ENCODE peak calls at places on chromosomes 12 and 14, in nine cellular contexts. One of them, this sample, is unnamed.

GRCh38 chr12:69161835-69162234 is 77.5 kb upstream of the CPSF6 start:
- DNase-seq in skeletal muscle cell: no peak
- DNase-seq in H1: no peak
- DNase-seq in GM12891: peak; percentile 39
- DNase-seq in NB4: no peak
- DNase-seq in cardiac muscle cell: no peak
- DNase-seq in activated T-helper 1 cell treated with anti-CD3 and anti-CD28 coated beads, Interleukin-12 subunit alpha, Interleukin-12 subunit beta, Interleukin-2, Interleukin-4 antibody, amounts not matched to agents 30 ng/mL and 10 ng/mL and 1 ng/mL, durations not matched to agents 14 hours and 24 hours and 36 hours: peak; percentile 14
- DNase-seq in EH: peak; percentile 10
- DNase-seq in NCI-H1048: no peak
- DNase-seq in this sample: no peak

GRCh38 chr12:643478-644292 is 19.6 kb downstream of the NINJ2 start:
- DNase-seq in GM12891: no peak
- DNase-seq in NB4: peak; percentile 72
- DNase-seq in cardiac muscle cell: no peak
- DNase-seq in EH: no peak
- DNase-seq in NCI-H1048: no peak
- DNase-seq in skeletal muscle cell: no peak
- DNase-seq in activated T-helper 1 cell treated with anti-CD3 and anti-CD28 coated beads, Interleukin-12 subunit alpha, Interleukin-12 subunit beta, Interleukin-2, Interleukin-4 antibody, amounts not matched to agents 30 ng/mL and 10 ng/mL and 1 ng/mL, durations not matched to agents 14 hours and 24 hours and 36 hours: no peak
- DNase-seq in H1: no peak
- DNase-seq in this sample: no peak

GRCh38 chr12:112838731-112839130 is 47.2 kb downstream of the RPH3A start:
- DNase-seq in NB4: no peak
- DNase-seq in activated T-helper 1 cell treated with anti-CD3 and anti-CD28 coated beads, Interleukin-12 subunit alpha, Interleukin-12 subunit beta, Interleukin-2, Interleukin-4 antibody, amounts not matched to agents 30 ng/mL and 10 ng/mL and 1 ng/mL, durations not matched to agents 14 hours and 24 hours and 36 hours: no peak
- DNase-seq in EH: no peak
- DNase-seq in NCI-H1048: no peak
- DNase-seq in GM12891: no peak
- DNase-seq in cardiac muscle cell: no peak
- DNase-seq in H1: no peak
- DNase-seq in skeletal muscle cell: no peak
- DNase-seq in this sample: no peak

GRCh38 chr14:36655963-36656768 is 5.5 kb upstream of the PAX9 start:
- DNase-seq in GM12891: no peak
- DNase-seq in NB4: peak; percentile 44
- DNase-seq in skeletal muscle cell: no peak
- DNase-seq in activated T-helper 1 cell treated with anti-CD3 and anti-CD28 coated beads, Interleukin-12 subunit alpha, Interleukin-12 subunit beta, Interleukin-2, Interleukin-4 antibody, amounts not matched to agents 30 ng/mL and 10 ng/mL and 1 ng/mL, durations not matched to agents 14 hours and 24 hours and 36 hours: no peak
- DNase-seq in NCI-H1048: peak; percentile 60
- DNase-seq in cardiac muscle cell: peak; percentile 79
- DNase-seq in EH: no peak
- DNase-seq in H1: peak; percentile 91
- DNase-seq in this sample: no peak

GRCh38 chr12:50734409-50735263 is 29.3 kb upstream of the ATF1 start:
- DNase-seq in EH: peak; percentile 47
- DNase-seq in H1: peak; percentile 53
- DNase-seq in GM12891: peak; percentile 5
- DNase-seq in NCI-H1048: no peak
- DNase-seq in cardiac muscle cell: peak; percentile 59
- DNase-seq in skeletal muscle cell: no peak
- DNase-seq in activated T-helper 1 cell treated with anti-CD3 and anti-CD28 coated beads, Interleukin-12 subunit alpha, Interleukin-12 subunit beta, Interleukin-2, Interleukin-4 antibody, amounts not matched to agents 30 ng/mL and 10 ng/mL and 1 ng/mL, durations not matched to agents 14 hours and 24 hours and 36 hours: no peak
- DNase-seq in NB4: peak; percentile 63
- DNase-seq in this sample: peak; percentile 7

GRCh38 chr12:89831696-89832095 is 123.1 kb upstream of the ATP2B1 start:
- DNase-seq in NB4: no peak
- DNase-seq in GM12891: no peak
- DNase-seq in NCI-H1048: no peak
- DNase-seq in activated T-helper 1 cell treated with anti-CD3 and anti-CD28 coated beads, Interleukin-12 subunit alpha, Interleukin-12 subunit beta, Interleukin-2, Interleukin-4 antibody, amounts not matched to agents 30 ng/mL and 10 ng/mL and 1 ng/mL, durations not matched to agents 14 hours and 24 hours and 36 hours: no peak
- DNase-seq in skeletal muscle cell: no peak
- DNase-seq in cardiac muscle cell: no peak
- DNase-seq in EH: no peak
- DNase-seq in H1: no peak
- DNase-seq in this sample: no peak

GRCh38 chr12:58269476-58269875 is 328.1 kb downstream of the ATP23 start:
- DNase-seq in NB4: no peak
- DNase-seq in cardiac muscle cell: no peak
- DNase-seq in EH: no peak
- DNase-seq in activated T-helper 1 cell treated with anti-CD3 and anti-CD28 coated beads, Interleukin-12 subunit alpha, Interleukin-12 subunit beta, Interleukin-2, Interleukin-4 antibody, amounts not matched to agents 30 ng/mL and 10 ng/mL and 1 ng/mL, durations not matched to agents 14 hours and 24 hours and 36 hours: no peak
- DNase-seq in GM12891: no peak
- DNase-seq in NCI-H1048: no peak
- DNase-seq in skeletal muscle cell: no peak
- DNase-seq in H1: no peak
- DNase-seq in this sample: no peak

GRCh38 chr12:116996648-116997047 is 85.9 kb downstream of the FBXW8 start:
- DNase-seq in skeletal muscle cell: peak; percentile 9
- DNase-seq in cardiac muscle cell: no peak
- DNase-seq in H1: no peak
- DNase-seq in EH: no peak
- DNase-seq in GM12891: no peak
- DNase-seq in activated T-helper 1 cell treated with anti-CD3 and anti-CD28 coated beads, Interleukin-12 subunit alpha, Interleukin-12 subunit beta, Interleukin-2, Interleukin-4 antibody, amounts not matched to agents 30 ng/mL and 10 ng/mL and 1 ng/mL, durations not matched to agents 14 hours and 24 hours and 36 hours: no peak
- DNase-seq in NB4: no peak
- DNase-seq in NCI-H1048: no peak
- DNase-seq in this sample: no peak

GRCh38 chr14:23695220-23695999 is 59.2 kb downstream of the DHRS2 start:
- DNase-seq in GM12891: no peak
- DNase-seq in NB4: no peak
- DNase-seq in skeletal muscle cell: no peak
- DNase-seq in EH: peak; percentile 22
- DNase-seq in H1: peak; percentile 63
- DNase-seq in NCI-H1048: no peak
- DNase-seq in cardiac muscle cell: peak; percentile 67
- DNase-seq in activated T-helper 1 cell treated with anti-CD3 and anti-CD28 coated beads, Interleukin-12 subunit alpha, Interleukin-12 subunit beta, Interleukin-2, Interleukin-4 antibody, amounts not matched to agents 30 ng/mL and 10 ng/mL and 1 ng/mL, durations not matched to agents 14 hours and 24 hours and 36 hours: no peak
- DNase-seq in this sample: no peak

GRCh38 chr12:54207539-54208267 is 18.9 kb upstream of the SMUG1 start:
- DNase-seq in cardiac muscle cell: peak; percentile 80
- DNase-seq in NB4: peak; percentile 74
- DNase-seq in GM12891: peak; percentile 68
- DNase-seq in H1: peak; percentile 99
- DNase-seq in skeletal muscle cell: no peak
- DNase-seq in EH: peak; percentile 64
- DNase-seq in NCI-H1048: peak; percentile 49
- DNase-seq in activated T-helper 1 cell treated with anti-CD3 and anti-CD28 coated beads, Interleukin-12 subunit alpha, Interleukin-12 subunit beta, Interleukin-2, Interleukin-4 antibody, amounts not matched to agents 30 ng/mL and 10 ng/mL and 1 ng/mL, durations not matched to agents 14 hours and 24 hours and 36 hours: peak; percentile 66
- DNase-seq in this sample: peak; percentile 23

GRCh38 chr12:109387425-109388166 is 39.9 kb downstream of the MYO1H start:
- DNase-seq in activated T-helper 1 cell treated with anti-CD3 and anti-CD28 coated beads, Interleukin-12 subunit alpha, Interleukin-12 subunit beta, Interleukin-2, Interleukin-4 antibody, amounts not matched to agents 30 ng/mL and 10 ng/mL and 1 ng/mL, durations not matched to agents 14 hours and 24 hours and 36 hours: no peak
- DNase-seq in NCI-H1048: no peak
- DNase-seq in skeletal muscle cell: no peak
- DNase-seq in GM12891: no peak
- DNase-seq in NB4: peak; percentile 78
- DNase-seq in EH: peak; percentile 50
- DNase-seq in cardiac muscle cell: peak; percentile 53
- DNase-seq in H1: peak; percentile 50
- DNase-seq in this sample: peak; percentile 42

GRCh38 chr14:36713960-36714703 is 52.5 kb downstream of the PAX9 start:
- DNase-seq in GM12891: no peak
- DNase-seq in skeletal muscle cell: no peak
- DNase-seq in NB4: no peak
- DNase-seq in EH: no peak
- DNase-seq in cardiac muscle cell: no peak
- DNase-seq in H1: no peak
- DNase-seq in NCI-H1048: no peak
- DNase-seq in activated T-helper 1 cell treated with anti-CD3 and anti-CD28 coated beads, Interleukin-12 subunit alpha, Interleukin-12 subunit beta, Interleukin-2, Interleukin-4 antibody, amounts not matched to agents 30 ng/mL and 10 ng/mL and 1 ng/mL, durations not matched to agents 14 hours and 24 hours and 36 hours: no peak
- DNase-seq in this sample: no peak

GRCh38 chr12:56205445-56205844 is 16.2 kb upstream of the SMARCC2 start:
- DNase-seq in H1: no peak
- DNase-seq in EH: no peak
- DNase-seq in skeletal muscle cell: no peak
- DNase-seq in cardiac muscle cell: no peak
- DNase-seq in activated T-helper 1 cell treated with anti-CD3 and anti-CD28 coated beads, Interleukin-12 subunit alpha, Interleukin-12 subunit beta, Interleukin-2, Interleukin-4 antibody, amounts not matched to agents 30 ng/mL and 10 ng/mL and 1 ng/mL, durations not matched to agents 14 hours and 24 hours and 36 hours: no peak
- DNase-seq in GM12891: no peak
- DNase-seq in NB4: no peak
- DNase-seq in NCI-H1048: no peak
- DNase-seq in this sample: no peak

GRCh38 chr12:95942106-95942531 is 295 bp downstream of the CCDC38 start:
- DNase-seq in skeletal muscle cell: no peak
- DNase-seq in activated T-helper 1 cell treated with anti-CD3 and anti-CD28 coated beads, Interleukin-12 subunit alpha, Interleukin-12 subunit beta, Interleukin-2, Interleukin-4 antibody, amounts not matched to agents 30 ng/mL and 10 ng/mL and 1 ng/mL, durations not matched to agents 14 hours and 24 hours and 36 hours: no peak
- DNase-seq in GM12891: no peak
- DNase-seq in H1: no peak
- DNase-seq in NCI-H1048: no peak
- DNase-seq in cardiac muscle cell: no peak
- DNase-seq in NB4: peak; percentile 43
- DNase-seq in EH: no peak
- DNase-seq in this sample: no peak

GRCh38 chr12:119808441-119808840 is 68.7 kb downstream of the CIT start:
- DNase-seq in activated T-helper 1 cell treated with anti-CD3 and anti-CD28 coated beads, Interleukin-12 subunit alpha, Interleukin-12 subunit beta, Interleukin-2, Interleukin-4 antibody, amounts not matched to agents 30 ng/mL and 10 ng/mL and 1 ng/mL, durations not matched to agents 14 hours and 24 hours and 36 hours: no peak
- DNase-seq in NCI-H1048: no peak
- DNase-seq in skeletal muscle cell: no peak
- DNase-seq in H1: no peak
- DNase-seq in GM12891: no peak
- DNase-seq in NB4: no peak
- DNase-seq in cardiac muscle cell: no peak
- DNase-seq in EH: peak; percentile 80
- DNase-seq in this sample: peak; percentile 70

GRCh38 chr14:74524076-74524812 is 30.7 kb downstream of the ISCA2 start:
- DNase-seq in EH: no peak
- DNase-seq in GM12891: no peak
- DNase-seq in H1: no peak
- DNase-seq in cardiac muscle cell: no peak
- DNase-seq in activated T-helper 1 cell treated with anti-CD3 and anti-CD28 coated beads, Interleukin-12 subunit alpha, Interleukin-12 subunit beta, Interleukin-2, Interleukin-4 antibody, amounts not matched to agents 30 ng/mL and 10 ng/mL and 1 ng/mL, durations not matched to agents 14 hours and 24 hours and 36 hours: no peak
- DNase-seq in skeletal muscle cell: no peak
- DNase-seq in NB4: no peak
- DNase-seq in NCI-H1048: no peak
- DNase-seq in this sample: no peak

GRCh38 chr14:106848330-106849121 is 1322.1 kb downstream of the TMEM121 start:
- DNase-seq in activated T-helper 1 cell treated with anti-CD3 and anti-CD28 coated beads, Interleukin-12 subunit alpha, Interleukin-12 subunit beta, Interleukin-2, Interleukin-4 antibody, amounts not matched to agents 30 ng/mL and 10 ng/mL and 1 ng/mL, durations not matched to agents 14 hours and 24 hours and 36 hours: no peak
- DNase-seq in skeletal muscle cell: no peak
- DNase-seq in cardiac muscle cell: no peak
- DNase-seq in NCI-H1048: no peak
- DNase-seq in H1: no peak
- DNase-seq in NB4: peak; percentile 75
- DNase-seq in GM12891: no peak
- DNase-seq in EH: no peak
- DNase-seq in this sample: no peak

GRCh38 chr14:74614508-74615495 is 2.8 kb upstream of the LTBP2 start:
- DNase-seq in cardiac muscle cell: no peak
- DNase-seq in GM12891: no peak
- DNase-seq in skeletal muscle cell: no peak
- DNase-seq in NCI-H1048: no peak
- DNase-seq in H1: no peak
- DNase-seq in EH: peak; percentile 73
- DNase-seq in NB4: peak; percentile 30
- DNase-seq in activated T-helper 1 cell treated with anti-CD3 and anti-CD28 coated beads, Interleukin-12 subunit alpha, Interleukin-12 subunit beta, Interleukin-2, Interleukin-4 antibody, amounts not matched to agents 30 ng/mL and 10 ng/mL and 1 ng/mL, durations not matched to agents 14 hours and 24 hours and 36 hours: no peak
- DNase-seq in this sample: peak; percentile 39

GRCh38 chr14:79728331-79728730 is 483.0 kb downstream of the DIO2 start:
- DNase-seq in GM12891: no peak
- DNase-seq in NCI-H1048: no peak
- DNase-seq in activated T-helper 1 cell treated with anti-CD3 and anti-CD28 coated beads, Interleukin-12 subunit alpha, Interleukin-12 subunit beta, Interleukin-2, Interleukin-4 antibody, amounts not matched to agents 30 ng/mL and 10 ng/mL and 1 ng/mL, durations not matched to agents 14 hours and 24 hours and 36 hours: no peak
- DNase-seq in cardiac muscle cell: no peak
- DNase-seq in H1: no peak
- DNase-seq in EH: no peak
- DNase-seq in skeletal muscle cell: no peak
- DNase-seq in NB4: no peak
- DNase-seq in this sample: no peak

GRCh38 chr12:95212576-95212975 is 4.7 kb downstream of the FGD6 start:
- DNase-seq in GM12891: no peak
- DNase-seq in EH: no peak
- DNase-seq in H1: no peak
- DNase-seq in cardiac muscle cell: no peak
- DNase-seq in NCI-H1048: no peak
- DNase-seq in NB4: no peak
- DNase-seq in activated T-helper 1 cell treated with anti-CD3 and anti-CD28 coated beads, Interleukin-12 subunit alpha, Interleukin-12 subunit beta, Interleukin-2, Interleukin-4 antibody, amounts not matched to agents 30 ng/mL and 10 ng/mL and 1 ng/mL, durations not matched to agents 14 hours and 24 hours and 36 hours: no peak
- DNase-seq in skeletal muscle cell: no peak
- DNase-seq in this sample: no peak

GRCh38 chr12:98559666-98560065 is 33.8 kb upstream of the SLC25A3 start:
- DNase-seq in GM12891: no peak
- DNase-seq in EH: no peak
- DNase-seq in H1: no peak
- DNase-seq in skeletal muscle cell: no peak
- DNase-seq in cardiac muscle cell: no peak
- DNase-seq in activated T-helper 1 cell treated with anti-CD3 and anti-CD28 coated beads, Interleukin-12 subunit alpha, Interleukin-12 subunit beta, Interleukin-2, Interleukin-4 antibody, amounts not matched to agents 30 ng/mL and 10 ng/mL and 1 ng/mL, durations not matched to agents 14 hours and 24 hours and 36 hours: no peak
- DNase-seq in NB4: no peak
- DNase-seq in NCI-H1048: no peak
- DNase-seq in this sample: no peak

GRCh38 chr14:64605926-64606685 is 56.3 kb downstream of the PPP1R36 start:
- DNase-seq in activated T-helper 1 cell treated with anti-CD3 and anti-CD28 coated beads, Interleukin-12 subunit alpha, Interleukin-12 subunit beta, Interleukin-2, Interleukin-4 antibody, amounts not matched to agents 30 ng/mL and 10 ng/mL and 1 ng/mL, durations not matched to agents 14 hours and 24 hours and 36 hours: no peak
- DNase-seq in skeletal muscle cell: no peak
- DNase-seq in H1: peak; percentile 33
- DNase-seq in EH: peak; percentile 39
- DNase-seq in GM12891: no peak
- DNase-seq in NB4: no peak
- DNase-seq in NCI-H1048: no peak
- DNase-seq in cardiac muscle cell: no peak
- DNase-seq in this sample: peak; percentile 30

GRCh38 chr14:69260979-69261605 is 1.1 kb downstream of the GALNT16 start:
- DNase-seq in skeletal muscle cell: no peak
- DNase-seq in NB4: no peak
- DNase-seq in EH: no peak
- DNase-seq in NCI-H1048: no peak
- DNase-seq in cardiac muscle cell: peak; percentile 51
- DNase-seq in activated T-helper 1 cell treated with anti-CD3 and anti-CD28 coated beads, Interleukin-12 subunit alpha, Interleukin-12 subunit beta, Interleukin-2, Interleukin-4 antibody, amounts not matched to agents 30 ng/mL and 10 ng/mL and 1 ng/mL, durations not matched to agents 14 hours and 24 hours and 36 hours: peak; percentile 16
- DNase-seq in GM12891: peak; percentile 93
- DNase-seq in H1: peak; percentile 87
- DNase-seq in this sample: no peak

GRCh38 chr12:42588981-42589464 is 523 bp downstream of the PRICKLE1 start:
- DNase-seq in activated T-helper 1 cell treated with anti-CD3 and anti-CD28 coated beads, Interleukin-12 subunit alpha, Interleukin-12 subunit beta, Interleukin-2, Interleukin-4 antibody, amounts not matched to agents 30 ng/mL and 10 ng/mL and 1 ng/mL, durations not matched to agents 14 hours and 24 hours and 36 hours: no peak
- DNase-seq in H1: peak; percentile 80
- DNase-seq in GM12891: no peak
- DNase-seq in cardiac muscle cell: peak; percentile 82
- DNase-seq in NCI-H1048: no peak
- DNase-seq in EH: peak; percentile 28
- DNase-seq in skeletal muscle cell: no peak
- DNase-seq in NB4: peak; percentile 64
- DNase-seq in this sample: no peak

GRCh38 chr12:15562263-15562662 is 226.9 kb downstream of the EPS8 start:
- DNase-seq in NB4: no peak
- DNase-seq in skeletal muscle cell: no peak
- DNase-seq in activated T-helper 1 cell treated with anti-CD3 and anti-CD28 coated beads, Interleukin-12 subunit alpha, Interleukin-12 subunit beta, Interleukin-2, Interleukin-4 antibody, amounts not matched to agents 30 ng/mL and 10 ng/mL and 1 ng/mL, durations not matched to agents 14 hours and 24 hours and 36 hours: peak; percentile 17
- DNase-seq in EH: no peak
- DNase-seq in cardiac muscle cell: no peak
- DNase-seq in NCI-H1048: no peak
- DNase-seq in H1: no peak
- DNase-seq in GM12891: no peak
- DNase-seq in this sample: no peak

GRCh38 chr14:92993302-92993701 is 70.4 kb downstream of the CHGA start:
- DNase-seq in GM12891: no peak
- DNase-seq in activated T-helper 1 cell treated with anti-CD3 and anti-CD28 coated beads, Interleukin-12 subunit alpha, Interleukin-12 subunit beta, Interleukin-2, Interleukin-4 antibody, amounts not matched to agents 30 ng/mL and 10 ng/mL and 1 ng/mL, durations not matched to agents 14 hours and 24 hours and 36 hours: no peak
- DNase-seq in NB4: peak; percentile 30
- DNase-seq in H1: no peak
- DNase-seq in EH: no peak
- DNase-seq in NCI-H1048: no peak
- DNase-seq in cardiac muscle cell: no peak
- DNase-seq in skeletal muscle cell: no peak
- DNase-seq in this sample: no peak

GRCh38 chr12:112170376-112170775 is 45.0 kb downstream of the TRAFD1 start:
- DNase-seq in GM12891: no peak
- DNase-seq in activated T-helper 1 cell treated with anti-CD3 and anti-CD28 coated beads, Interleukin-12 subunit alpha, Interleukin-12 subunit beta, Interleukin-2, Interleukin-4 antibody, amounts not matched to agents 30 ng/mL and 10 ng/mL and 1 ng/mL, durations not matched to agents 14 hours and 24 hours and 36 hours: no peak
- DNase-seq in H1: no peak
- DNase-seq in skeletal muscle cell: no peak
- DNase-seq in cardiac muscle cell: no peak
- DNase-seq in NB4: peak; percentile 67
- DNase-seq in EH: peak; percentile 40
- DNase-seq in NCI-H1048: no peak
- DNase-seq in this sample: peak; percentile 11

GRCh38 chr12:49805409-49805808 is 22.8 kb downstream of the NCKAP5L start:
- DNase-seq in NB4: no peak
- DNase-seq in skeletal muscle cell: no peak
- DNase-seq in GM12891: no peak
- DNase-seq in cardiac muscle cell: no peak
- DNase-seq in activated T-helper 1 cell treated with anti-CD3 and anti-CD28 coated beads, Interleukin-12 subunit alpha, Interleukin-12 subunit beta, Interleukin-2, Interleukin-4 antibody, amounts not matched to agents 30 ng/mL and 10 ng/mL and 1 ng/mL, durations not matched to agents 14 hours and 24 hours and 36 hours: no peak
- DNase-seq in H1: no peak
- DNase-seq in NCI-H1048: no peak
- DNase-seq in EH: no peak
- DNase-seq in this sample: no peak